ENCODE peak calls at places on chromosome 2, in five cellular contexts. One of them, this sample, is unnamed. For H3K4me1, the result is how much of the 10 kb centered on the place peaks cover.

GRCh38 chr2:137947714-137948336 is 16.4 kb upstream of the HNMT start:
- DNase-seq in transverse colon: peak
- DNase-seq in H1: peak
- DNase-seq in ovary: peak
- DNase-seq in stomach: peak
- DNase-seq in this sample: peak

GRCh38 chr2:26782876-26783704 is 2.8 kb upstream of the CENPA start:
- DNase-seq in transverse colon: peak
- DNase-seq in H1: no peak
- DNase-seq in ovary: no peak
- DNase-seq in stomach: no peak
- DNase-seq in this sample: no peak

GRCh38 chr2:25570161-25570840 is 103.1 kb downstream of the DTNB start:
- DNase-seq in transverse colon: no peak
- DNase-seq in H1: no peak
- DNase-seq in ovary: no peak
- DNase-seq in stomach: no peak
- DNase-seq in this sample: no peak

GRCh38 chr2:241064008-241064801 is 37.9 kb downstream of the MTERF4 start:
- DNase-seq in transverse colon: peak
- DNase-seq in H1: peak
- DNase-seq in ovary: peak
- DNase-seq in stomach: peak
- DNase-seq in this sample: no peak

GRCh38 chr2:233100192-233100998 is 40.3 kb downstream of the INPP5D start:
- DNase-seq in transverse colon: peak
- DNase-seq in H1: no peak
- DNase-seq in ovary: no peak
- DNase-seq in stomach: no peak
- DNase-seq in this sample: no peak

GRCh38 chr2:179170897-179171296 is 93.7 kb downstream of the SESTD1 start:
- DNase-seq in transverse colon: no peak
- DNase-seq in H1: no peak
- DNase-seq in ovary: no peak
- DNase-seq in stomach: no peak
- DNase-seq in this sample: no peak

GRCh38 chr2:234306426-234307173 is 190.3 kb downstream of the ARL4C start:
- DNase-seq in transverse colon: no peak
- DNase-seq in H1: no peak
- DNase-seq in ovary: no peak
- DNase-seq in stomach: no peak
- DNase-seq in this sample: no peak

GRCh38 chr2:155310589-155310988 is 612.1 kb downstream of the KCNJ3 start:
- DNase-seq in transverse colon: no peak
- DNase-seq in H1: no peak
- DNase-seq in ovary: no peak
- DNase-seq in stomach: no peak
- DNase-seq in this sample: no peak

GRCh38 chr2:138433995-138434991 is 67.3 kb upstream of the SPOPL start:
- DNase-seq in transverse colon: no peak
- DNase-seq in H1: no peak
- DNase-seq in ovary: no peak
- DNase-seq in stomach: no peak
- DNase-seq in this sample: no peak

GRCh38 chr2:179428659-179429058 is 164.0 kb upstream of the SESTD1 start:
- DNase-seq in transverse colon: no peak
- DNase-seq in H1: no peak
- DNase-seq in ovary: peak
- DNase-seq in stomach: no peak
- DNase-seq in this sample: no peak

GRCh38 chr2:40551081-40551480 is 99.2 kb upstream of the SLC8A1 start:
- DNase-seq in transverse colon: no peak
- DNase-seq in H1: no peak
- DNase-seq in ovary: no peak
- DNase-seq in stomach: no peak
- DNase-seq in this sample: no peak

GRCh38 chr2:216829533-216829932 is 30.3 kb downstream of the TNP1 start:
- DNase-seq in transverse colon: peak
- DNase-seq in H1: no peak
- DNase-seq in ovary: peak
- DNase-seq in stomach: peak
- DNase-seq in this sample: peak

GRCh38 chr2:178882666-178883440 is 75.6 kb upstream of the TTN start:
- DNase-seq in transverse colon: no peak
- DNase-seq in H1: no peak
- DNase-seq in ovary: no peak
- DNase-seq in stomach: peak
- DNase-seq in this sample: no peak

GRCh38 chr2:233451950-233452349 is 97.7 kb downstream of the DGKD start:
- DNase-seq in transverse colon: no peak
- DNase-seq in H1: no peak
- DNase-seq in ovary: no peak
- DNase-seq in stomach: no peak
- DNase-seq in this sample: no peak

GRCh38 chr2:1910562-1911256 is 166.4 kb upstream of the PXDN start:
- DNase-seq in transverse colon: no peak
- DNase-seq in H1: no peak
- DNase-seq in ovary: no peak
- DNase-seq in stomach: no peak
- DNase-seq in this sample: no peak

GRCh38 chr2:234130734-234131133 is 80.2 kb downstream of the SPP2 start:
- DNase-seq in transverse colon: no peak
- DNase-seq in H1: no peak
- DNase-seq in ovary: no peak
- DNase-seq in stomach: no peak
- DNase-seq in this sample: no peak

GRCh38 chr2:17857016-17857415 is 21.5 kb upstream of the KCNS3 start:
- DNase-seq in transverse colon: no peak
- DNase-seq in H1: no peak
- DNase-seq in ovary: no peak
- DNase-seq in stomach: no peak
- DNase-seq in this sample: no peak

GRCh38 chr2:23425338-23425871 is 40.4 kb downstream of the KLHL29 start:
- DNase-seq in transverse colon: no peak
- DNase-seq in H1: peak
- DNase-seq in ovary: no peak
- DNase-seq in stomach: no peak
- DNase-seq in this sample: no peak

GRCh38 chr2:85154048-85154753 is 21.0 kb downstream of the TCF7L1 start:
- DNase-seq in transverse colon: no peak
- DNase-seq in H1: no peak
- DNase-seq in ovary: no peak
- DNase-seq in stomach: no peak
- DNase-seq in this sample: no peak

GRCh38 chr2:159285929-159286708 is at the start of gene WDSUB1:
- DNase-seq in transverse colon: peak
- DNase-seq in H1: peak
- DNase-seq in ovary: peak
- DNase-seq in stomach: peak
- DNase-seq in this sample: peak

GRCh38 chr2:11899264-11899818 is 152.9 kb downstream of the LPIN1 start:
- DNase-seq in transverse colon: no peak
- DNase-seq in H1: no peak
- DNase-seq in ovary: no peak
- DNase-seq in stomach: no peak
- DNase-seq in this sample: no peak

GRCh38 chr2:220703279-220703678 is 868.8 kb downstream of the EPHA4 start:
- DNase-seq in transverse colon: no peak
- DNase-seq in H1: no peak
- DNase-seq in ovary: no peak
- DNase-seq in stomach: no peak
- DNase-seq in this sample: no peak

GRCh38 chr2:56448403-56448998 is 264.7 kb downstream of the CCDC85A start:
- DNase-seq in transverse colon: peak
- DNase-seq in H1: no peak
- DNase-seq in ovary: no peak
- DNase-seq in stomach: no peak
- DNase-seq in this sample: no peak

GRCh38 chr2:179454443-179455218 is 190.0 kb upstream of the SESTD1 start:
- DNase-seq in transverse colon: no peak
- DNase-seq in H1: no peak
- DNase-seq in ovary: no peak
- DNase-seq in stomach: no peak
- DNase-seq in this sample: no peak

GRCh38 chr2:197804758-197805597 is 585 bp downstream of the PLCL1 start:
- DNase-seq in transverse colon: no peak
- DNase-seq in H1: peak
- DNase-seq in ovary: peak
- DNase-seq in stomach: no peak
- DNase-seq in this sample: peak

GRCh38 chr2:184363213-184363612 is 235.1 kb upstream of the ZNF804A start:
- DNase-seq in transverse colon: no peak
- DNase-seq in H1: no peak
- DNase-seq in ovary: no peak
- DNase-seq in stomach: no peak
- DNase-seq in this sample: no peak

GRCh38 chr2:4674007-4674406 is 970.6 kb downstream of the DCDC2C start:
- DNase-seq in transverse colon: no peak
- DNase-seq in H1: no peak
- DNase-seq in ovary: no peak
- DNase-seq in stomach: no peak
- DNase-seq in this sample: no peak

DNA sequence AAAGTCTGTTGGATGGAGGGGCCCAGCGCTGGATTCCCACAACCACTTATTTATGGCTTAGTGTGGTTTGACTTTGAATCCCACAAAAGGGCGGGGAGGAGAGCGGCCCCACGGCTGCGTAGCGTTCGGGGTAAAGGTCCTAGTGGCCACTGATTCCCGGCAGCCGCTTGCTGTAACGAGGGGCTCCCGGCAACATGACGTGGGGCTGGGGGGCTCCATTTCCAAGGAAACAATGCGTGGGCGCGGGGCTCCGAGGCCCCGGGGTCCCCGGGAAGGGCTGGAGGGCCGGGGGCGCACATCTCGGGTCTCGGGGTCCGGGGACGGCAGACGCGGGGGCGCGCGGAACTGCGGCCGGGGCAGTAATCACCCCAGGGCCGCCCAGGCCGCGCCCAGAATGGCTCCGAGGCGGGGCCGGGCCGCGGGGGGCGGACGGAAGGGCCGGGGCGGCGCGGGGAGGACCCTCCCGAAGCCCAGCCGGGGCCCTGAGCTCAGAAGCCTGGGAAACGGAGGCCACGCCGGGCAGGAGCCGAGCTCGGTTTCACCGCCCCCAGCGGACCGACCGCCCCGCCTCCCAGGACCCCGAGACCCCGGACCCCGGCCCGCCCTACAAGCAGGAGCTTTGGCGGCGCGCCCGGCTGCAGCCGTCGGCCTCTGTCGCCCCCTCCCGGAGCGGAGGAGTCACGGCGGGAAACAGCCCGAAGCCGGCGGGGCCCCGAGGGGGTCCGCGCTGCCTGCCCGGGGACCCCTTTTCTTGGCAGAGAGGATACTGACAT is 11.9 kb upstream of the MLPH start:
- DNase-seq in transverse colon: peak
- DNase-seq in H1: peak
- DNase-seq in ovary: peak
- DNase-seq in stomach: peak
- DNase-seq in this sample: peak
- TF ChIP-seq POLR2A in transverse colon: peak
- TF ChIP-seq POLR2A in H1: peak
- TF ChIP-seq POLR2A in ovary: no peak
- TF ChIP-seq POLR2A in stomach: no peak
- TF ChIP-seq POLR2A in this sample: no peak

GRCh38 chr2:62321370-62321769 is 125.5 kb downstream of the B3GNT2 start:
- DNase-seq in transverse colon: no peak
- DNase-seq in H1: no peak
- DNase-seq in ovary: no peak
- DNase-seq in stomach: no peak
- DNase-seq in this sample: no peak
- H3K4me1 ChIP-seq in transverse colon: under half
- H3K4me1 ChIP-seq in H1: under half
- H3K4me1 ChIP-seq in ovary: under half
- H3K4me1 ChIP-seq in stomach: under half
- H3K4me1 ChIP-seq in this sample: under half

DNA sequence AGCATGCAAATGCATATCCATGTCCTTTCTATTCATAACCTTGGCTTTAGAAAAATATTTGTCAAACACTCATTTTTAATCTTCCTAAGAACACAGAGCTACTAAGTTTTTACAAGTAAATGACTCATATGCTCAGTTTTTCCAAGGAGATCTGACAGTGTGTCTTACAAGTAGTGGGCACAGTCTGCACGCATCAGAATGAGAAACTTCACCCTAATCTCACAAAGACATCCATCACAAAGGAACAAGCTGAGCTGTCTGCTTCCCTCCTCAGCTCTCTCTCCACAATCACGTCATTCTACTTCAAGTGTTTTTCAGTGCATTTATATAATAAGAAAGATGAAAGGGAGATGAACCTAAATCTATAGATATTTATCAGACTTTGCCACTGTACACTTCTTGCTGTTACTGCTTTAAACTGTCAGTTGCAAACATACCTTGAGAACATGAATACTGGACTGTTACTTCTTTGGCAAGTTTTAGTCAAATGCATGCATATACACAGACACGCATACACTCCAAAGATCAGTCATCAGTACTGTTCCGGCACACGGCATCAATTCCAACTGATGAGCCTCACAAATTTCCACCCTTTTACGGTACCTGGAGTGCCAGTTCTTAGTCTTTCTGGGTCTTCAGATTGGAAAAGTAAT is 75.7 kb downstream of the RBMS1 start:
- DNase-seq in transverse colon: no peak
- DNase-seq in H1: no peak
- DNase-seq in ovary: no peak
- DNase-seq in stomach: no peak
- DNase-seq in this sample: no peak
- TF ChIP-seq POLR2A in transverse colon: no peak
- TF ChIP-seq POLR2A in H1: no peak
- TF ChIP-seq POLR2A in ovary: no peak
- TF ChIP-seq POLR2A in stomach: no peak
- TF ChIP-seq POLR2A in this sample: no peak

DNA sequence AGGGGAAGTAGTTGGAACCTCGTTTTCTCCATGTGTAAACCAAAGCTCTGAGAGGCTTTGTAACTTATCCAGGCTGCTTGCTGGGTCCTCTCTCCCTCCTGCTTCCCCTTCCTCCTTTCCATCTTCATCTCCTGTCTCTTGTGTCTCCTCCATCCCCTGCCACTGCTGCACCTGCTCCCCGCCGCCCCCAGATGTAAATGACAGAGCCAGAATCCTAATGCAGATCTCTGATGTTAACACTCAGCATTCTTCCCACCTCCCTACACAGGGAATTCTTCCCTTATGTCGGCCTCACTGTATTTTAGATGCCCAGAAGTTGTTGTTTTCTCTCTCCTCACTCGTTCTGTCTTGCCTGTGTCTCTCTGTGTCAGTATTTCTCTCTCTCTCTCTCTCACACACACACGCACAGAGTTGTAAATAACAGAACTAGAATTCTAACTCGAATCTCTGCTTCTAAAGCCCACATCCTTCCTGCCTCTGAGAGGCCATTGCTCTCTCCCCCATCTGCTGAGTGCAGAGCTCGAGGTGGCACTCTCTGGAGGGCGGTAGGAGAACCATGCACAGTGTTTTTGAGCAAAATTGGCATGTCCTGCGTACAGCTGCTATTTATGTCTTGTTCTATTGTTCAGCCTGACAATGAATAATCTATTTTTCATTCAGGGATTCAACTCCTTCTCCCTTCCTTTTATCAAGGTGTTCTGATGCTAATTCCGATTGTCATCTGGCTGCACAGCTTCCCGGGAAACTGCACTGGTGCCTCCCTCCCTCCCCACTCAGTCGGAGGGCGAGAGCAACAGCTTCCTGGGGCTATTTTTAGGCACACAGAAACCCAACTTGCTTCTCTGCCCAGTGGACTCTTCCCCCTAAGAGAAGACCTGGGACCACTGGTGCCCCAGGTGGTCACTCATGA is 219.9 kb downstream of the SH3RF3 start:
- DNase-seq in transverse colon: no peak
- DNase-seq in H1: peak
- DNase-seq in ovary: no peak
- DNase-seq in stomach: no peak
- DNase-seq in this sample: no peak
- H3K4me1 ChIP-seq in transverse colon: under half
- H3K4me1 ChIP-seq in H1: under half
- H3K4me1 ChIP-seq in ovary: under half
- H3K4me1 ChIP-seq in stomach: under half
- H3K4me1 ChIP-seq in this sample: under half

This sample was measured in heart left ventricle.